ENCODE peak calls at places on chromosomes 1 and 21, in five cellular contexts. One of them, this sample, is unnamed.

GRCh38 chr1:116122955-116123757 is 12.0 kb downstream of the MAB21L3 start:
- DNase-seq in naive thymus-derived CD4-positive, alpha-beta T cell: no peak
- DNase-seq in naive thymus-derived CD8-positive, alpha-beta T cell: no peak
- DNase-seq in LoVo: peak
- DNase-seq in NCI-H2029 treated with DMSO at 0.1 percent for 48 hours: no peak
- DNase-seq in this sample: no peak

GRCh38 chr1:165697491-165697880 is 876 bp downstream of the ALDH9A1 start:
- DNase-seq in naive thymus-derived CD4-positive, alpha-beta T cell: no peak
- DNase-seq in naive thymus-derived CD8-positive, alpha-beta T cell: no peak
- DNase-seq in LoVo: no peak
- DNase-seq in NCI-H2029 treated with DMSO at 0.1 percent for 48 hours: no peak
- DNase-seq in this sample: no peak

GRCh38 chr1:13593511-13594131 is 10.0 kb downstream of the PDPN start:
- DNase-seq in naive thymus-derived CD4-positive, alpha-beta T cell: no peak
- DNase-seq in naive thymus-derived CD8-positive, alpha-beta T cell: no peak
- DNase-seq in LoVo: no peak
- DNase-seq in NCI-H2029 treated with DMSO at 0.1 percent for 48 hours: no peak
- DNase-seq in this sample: no peak

GRCh38 chr1:66364578-66365391 is 169.2 kb upstream of the SGIP1 start:
- DNase-seq in naive thymus-derived CD4-positive, alpha-beta T cell: no peak
- DNase-seq in naive thymus-derived CD8-positive, alpha-beta T cell: no peak
- DNase-seq in LoVo: no peak
- DNase-seq in NCI-H2029 treated with DMSO at 0.1 percent for 48 hours: no peak
- DNase-seq in this sample: no peak

GRCh38 chr1:5651964-5652751 is 340.1 kb downstream of the NPHP4 start:
- DNase-seq in naive thymus-derived CD4-positive, alpha-beta T cell: no peak
- DNase-seq in naive thymus-derived CD8-positive, alpha-beta T cell: no peak
- DNase-seq in LoVo: no peak
- DNase-seq in NCI-H2029 treated with DMSO at 0.1 percent for 48 hours: no peak
- DNase-seq in this sample: no peak

GRCh38 chr21:39175154-39175553 is 8.1 kb downstream of the PSMG1 start:
- DNase-seq in naive thymus-derived CD4-positive, alpha-beta T cell: peak
- DNase-seq in naive thymus-derived CD8-positive, alpha-beta T cell: peak
- DNase-seq in LoVo: no peak
- DNase-seq in NCI-H2029 treated with DMSO at 0.1 percent for 48 hours: no peak
- DNase-seq in this sample: no peak

GRCh38 chr1:21868941-21869454 is 56.9 kb downstream of the LDLRAD2 start:
- DNase-seq in naive thymus-derived CD4-positive, alpha-beta T cell: no peak
- DNase-seq in naive thymus-derived CD8-positive, alpha-beta T cell: no peak
- DNase-seq in LoVo: no peak
- DNase-seq in NCI-H2029 treated with DMSO at 0.1 percent for 48 hours: peak
- DNase-seq in this sample: no peak

GRCh38 chr1:13583964-13584791 is 546 bp downstream of the PDPN start:
- DNase-seq in naive thymus-derived CD4-positive, alpha-beta T cell: no peak
- DNase-seq in naive thymus-derived CD8-positive, alpha-beta T cell: no peak
- DNase-seq in LoVo: no peak
- DNase-seq in NCI-H2029 treated with DMSO at 0.1 percent for 48 hours: no peak
- DNase-seq in this sample: no peak

GRCh38 chr1:68213843-68214242 is 18.5 kb downstream of the WLS start:
- DNase-seq in naive thymus-derived CD4-positive, alpha-beta T cell: no peak
- DNase-seq in naive thymus-derived CD8-positive, alpha-beta T cell: no peak
- DNase-seq in LoVo: peak
- DNase-seq in NCI-H2029 treated with DMSO at 0.1 percent for 48 hours: no peak
- DNase-seq in this sample: no peak

GRCh38 chr1:154759196-154759595 is 110.9 kb downstream of the KCNN3 start:
- DNase-seq in naive thymus-derived CD4-positive, alpha-beta T cell: peak
- DNase-seq in naive thymus-derived CD8-positive, alpha-beta T cell: peak
- DNase-seq in LoVo: no peak
- DNase-seq in NCI-H2029 treated with DMSO at 0.1 percent for 48 hours: no peak
- DNase-seq in this sample: no peak

GRCh38 chr1:29180497-29181412 is 945 bp downstream of the SRSF4 start:
- DNase-seq in naive thymus-derived CD4-positive, alpha-beta T cell: no peak
- DNase-seq in naive thymus-derived CD8-positive, alpha-beta T cell: no peak
- DNase-seq in LoVo: no peak
- DNase-seq in NCI-H2029 treated with DMSO at 0.1 percent for 48 hours: peak
- DNase-seq in this sample: no peak

GRCh38 chr1:113530021-113530420 is 139.7 kb downstream of the MAGI3 start:
- DNase-seq in naive thymus-derived CD4-positive, alpha-beta T cell: no peak
- DNase-seq in naive thymus-derived CD8-positive, alpha-beta T cell: no peak
- DNase-seq in LoVo: no peak
- DNase-seq in NCI-H2029 treated with DMSO at 0.1 percent for 48 hours: no peak
- DNase-seq in this sample: no peak

GRCh38 chr21:45590726-45591618 is 48.7 kb upstream of the SLC19A1 start:
- DNase-seq in naive thymus-derived CD4-positive, alpha-beta T cell: peak
- DNase-seq in naive thymus-derived CD8-positive, alpha-beta T cell: peak
- DNase-seq in LoVo: no peak
- DNase-seq in NCI-H2029 treated with DMSO at 0.1 percent for 48 hours: no peak
- DNase-seq in this sample: no peak

GRCh38 chr1:7552402-7552801 is 218.7 kb upstream of the VAMP3 start:
- DNase-seq in naive thymus-derived CD4-positive, alpha-beta T cell: no peak
- DNase-seq in naive thymus-derived CD8-positive, alpha-beta T cell: no peak
- DNase-seq in LoVo: no peak
- DNase-seq in NCI-H2029 treated with DMSO at 0.1 percent for 48 hours: no peak
- DNase-seq in this sample: no peak

GRCh38 chr1:243230914-243231313 is 24.2 kb downstream of the CEP170 start:
- DNase-seq in naive thymus-derived CD4-positive, alpha-beta T cell: peak
- DNase-seq in naive thymus-derived CD8-positive, alpha-beta T cell: peak
- DNase-seq in LoVo: no peak
- DNase-seq in NCI-H2029 treated with DMSO at 0.1 percent for 48 hours: peak
- DNase-seq in this sample: no peak

GRCh38 chr1:12387641-12388040 is 157.8 kb downstream of the VPS13D start:
- DNase-seq in naive thymus-derived CD4-positive, alpha-beta T cell: no peak
- DNase-seq in naive thymus-derived CD8-positive, alpha-beta T cell: no peak
- DNase-seq in LoVo: no peak
- DNase-seq in NCI-H2029 treated with DMSO at 0.1 percent for 48 hours: no peak
- DNase-seq in this sample: no peak

GRCh38 chr1:106268070-106268469 is 788.4 kb upstream of the PRMT6 start:
- DNase-seq in naive thymus-derived CD4-positive, alpha-beta T cell: no peak
- DNase-seq in naive thymus-derived CD8-positive, alpha-beta T cell: no peak
- DNase-seq in LoVo: peak
- DNase-seq in NCI-H2029 treated with DMSO at 0.1 percent for 48 hours: peak
- DNase-seq in this sample: peak

GRCh38 chr1:198564716-198565115 is 24.2 kb upstream of the ATP6V1G3 start:
- DNase-seq in naive thymus-derived CD4-positive, alpha-beta T cell: peak
- DNase-seq in naive thymus-derived CD8-positive, alpha-beta T cell: peak
- DNase-seq in LoVo: no peak
- DNase-seq in NCI-H2029 treated with DMSO at 0.1 percent for 48 hours: no peak
- DNase-seq in this sample: no peak

GRCh38 chr1:192342842-192343241 is 26.1 kb downstream of the RGS21 start:
- DNase-seq in naive thymus-derived CD4-positive, alpha-beta T cell: no peak
- DNase-seq in naive thymus-derived CD8-positive, alpha-beta T cell: no peak
- DNase-seq in LoVo: no peak
- DNase-seq in NCI-H2029 treated with DMSO at 0.1 percent for 48 hours: no peak
- DNase-seq in this sample: no peak

GRCh38 chr21:34827445-34828235 is 158.8 kb downstream of the CLIC6 start:
- DNase-seq in naive thymus-derived CD4-positive, alpha-beta T cell: no peak
- DNase-seq in naive thymus-derived CD8-positive, alpha-beta T cell: no peak
- DNase-seq in LoVo: no peak
- DNase-seq in NCI-H2029 treated with DMSO at 0.1 percent for 48 hours: no peak
- DNase-seq in this sample: no peak

GRCh38 chr1:47710075-47711071 is 272.5 kb downstream of the FOXD2 start:
- DNase-seq in naive thymus-derived CD4-positive, alpha-beta T cell: peak
- DNase-seq in naive thymus-derived CD8-positive, alpha-beta T cell: peak
- DNase-seq in LoVo: peak
- DNase-seq in NCI-H2029 treated with DMSO at 0.1 percent for 48 hours: peak
- DNase-seq in this sample: no peak

GRCh38 chr1:89821322-89822108 is 683 bp downstream of the LRRC8D start:
- DNase-seq in naive thymus-derived CD4-positive, alpha-beta T cell: peak
- DNase-seq in naive thymus-derived CD8-positive, alpha-beta T cell: peak
- DNase-seq in LoVo: peak
- DNase-seq in NCI-H2029 treated with DMSO at 0.1 percent for 48 hours: peak
- DNase-seq in this sample: no peak

GRCh38 chr1:197614916-197615692 is 160.2 kb downstream of the DENND1B start:
- DNase-seq in naive thymus-derived CD4-positive, alpha-beta T cell: peak
- DNase-seq in naive thymus-derived CD8-positive, alpha-beta T cell: peak
- DNase-seq in LoVo: peak
- DNase-seq in NCI-H2029 treated with DMSO at 0.1 percent for 48 hours: no peak
- DNase-seq in this sample: peak

GRCh38 chr1:93701619-93702018 is 20.0 kb upstream of the BCAR3 start:
- DNase-seq in naive thymus-derived CD4-positive, alpha-beta T cell: no peak
- DNase-seq in naive thymus-derived CD8-positive, alpha-beta T cell: no peak
- DNase-seq in LoVo: peak
- DNase-seq in NCI-H2029 treated with DMSO at 0.1 percent for 48 hours: no peak
- DNase-seq in this sample: no peak

GRCh38 chr1:226951286-226952120 is 11.4 kb downstream of the COQ8A start:
- DNase-seq in naive thymus-derived CD4-positive, alpha-beta T cell: no peak
- DNase-seq in naive thymus-derived CD8-positive, alpha-beta T cell: no peak
- DNase-seq in LoVo: no peak
- DNase-seq in NCI-H2029 treated with DMSO at 0.1 percent for 48 hours: no peak
- DNase-seq in this sample: peak

GRCh38 chr1:61253059-61253735 is 170.8 kb downstream of the NFIA start:
- DNase-seq in naive thymus-derived CD4-positive, alpha-beta T cell: no peak
- DNase-seq in naive thymus-derived CD8-positive, alpha-beta T cell: peak
- DNase-seq in LoVo: peak
- DNase-seq in NCI-H2029 treated with DMSO at 0.1 percent for 48 hours: peak
- DNase-seq in this sample: peak